ENCODE peak calls at places on chromosome 17, in eight cellular contexts. Y is NCI-H2081; X is CMK; D is NCI-H226; G is fibroblast of lung; W is Caco-2; J is activated CD4-positive, alpha-beta T cell treated with anti-CD3 and anti-CD28 coated beads for 24 hours; B is activated effector memory CD4-positive, alpha-beta T cell treated with anti-CD3 and anti-CD28 coated beads, Interleukin-2, amount 50 U/mL, for 16 hours. E is an unnamed sample.
A peak's percentile ranks its signal among the peaks of the same experiment; 100 is the strongest.

GRCh38 chr17:80724723-80725388 is 180.2 kb downstream of the RPTOR start:
- DNase-seq in Y (no peak), X (no peak), D (peak; percentile 69), G (peak; percentile 84), W (no peak), J (no peak), B (no peak), E (peak; percentile 78)

GRCh38 chr17:81831563-81831956 is 1.5 kb downstream of the MCRIP1 start:
- DNase-seq in Y (no peak), X (peak; percentile 54), D (no peak), G (no peak), W (no peak), J (no peak), B (no peak), E (peak; percentile 66)

GRCh38 chr17:27216836-27217235 is 77.1 kb upstream of the WSB1 start:
- DNase-seq in Y (no peak), X (no peak), D (no peak), G (no peak), W (no peak), J (no peak), B (no peak), E (no peak)

GRCh38 chr17:4949321-4950074 is 1.2 kb upstream of the PFN1 start:
- DNase-seq in Y (peak; percentile 37), X (no peak), D (peak; percentile 70), G (peak; percentile 71), W (peak; percentile 89), J (peak; percentile 67), B (peak; percentile 89), E (peak; percentile 92)

GRCh38 chr17:70256751-70257150 is 87.4 kb downstream of the KCNJ2 start:
- DNase-seq in Y (no peak), X (no peak), D (no peak), G (no peak), W (no peak), J (no peak), B (no peak), E (no peak)

GRCh38 chr17:57256708-57257112 is 387 bp downstream of the MSI2 start:
- DNase-seq in Y (peak; percentile 36), X (no peak), D (peak; percentile 6), G (peak; percentile 15), W (no peak), J (no peak), B (peak; percentile 79), E (no peak)

GRCh38 chr17:57213180-57213825 is 43.0 kb upstream of the MSI2 start:
- DNase-seq in Y (no peak), X (no peak), D (peak; percentile 9), G (no peak), W (no peak), J (no peak), B (no peak), E (no peak)

GRCh38 chr17:3859895-3860294 is 13.8 kb upstream of the NCBP3 start:
- DNase-seq in Y (no peak), X (no peak), D (no peak), G (no peak), W (no peak), J (no peak), B (no peak), E (no peak)

GRCh38 chr17:48153711-48154642 is 46.4 kb downstream of the SNX11 start:
- DNase-seq in Y (peak; percentile 77), X (peak; percentile 12), D (no peak), G (peak; percentile 71), W (peak; percentile 88), J (no peak), B (no peak), E (peak; percentile 55)

GRCh38 chr17:11178576-11178975 is 62.4 kb upstream of the SHISA6 start:
- DNase-seq in Y (no peak), X (no peak), D (no peak), G (no peak), W (peak; percentile 38), J (no peak), B (no peak), E (no peak)

GRCh38 chr17:54967621-54968258 is 714 bp downstream of the COX11 start:
- DNase-seq in Y (no peak), X (no peak), D (no peak), G (peak; percentile 36), W (peak; percentile 43), J (no peak), B (no peak), E (no peak)

GRCh38 chr17:41678411-41678906 is 10.2 kb upstream of the EIF1 start:
- DNase-seq in Y (no peak), X (no peak), D (no peak), G (no peak), W (no peak), J (no peak), B (no peak), E (no peak)

GRCh38 chr17:67718325-67718941 is 697 bp downstream of the NOL11 start:
- DNase-seq in Y (peak; percentile 10), X (no peak), D (peak; percentile 11), G (peak; percentile 13), W (peak; percentile 45), J (peak; percentile 9), B (peak; percentile 76), E (peak; percentile 50)

GRCh38 chr17:50482516-50482915 is 3.9 kb downstream of the RSAD1 start:
- DNase-seq in Y (peak; percentile 68), X (peak; percentile 47), D (peak; percentile 84), G (peak; percentile 98), W (peak; percentile 96), J (peak; percentile 52), B (peak; percentile 90), E (peak; percentile 98)

GRCh38 chr17:28807925-28808641 is 34.5 kb downstream of the FAM222B start:
- DNase-seq in Y (no peak), X (no peak), D (peak; percentile 59), G (peak; percentile 93), W (no peak), J (no peak), B (no peak), E (peak; percentile 84)

GRCh38 chr17:57400648-57401047 is 144.3 kb downstream of the MSI2 start:
- DNase-seq in Y (no peak), X (no peak), D (peak; percentile 14), G (no peak), W (no peak), J (no peak), B (no peak), E (no peak)

GRCh38 chr17:47257651-47258339 is 4.2 kb downstream of the ITGB3 start:
- DNase-seq in Y (no peak), X (peak; percentile 88), D (peak; percentile 95), G (peak; percentile 66), W (no peak), J (no peak), B (no peak), E (peak; percentile 92)

GRCh38 chr17:36994438-36994837 is 45.7 kb downstream of the AATF start:
- DNase-seq in Y (no peak), X (no peak), D (no peak), G (no peak), W (no peak), J (no peak), B (no peak), E (peak; percentile 20)

GRCh38 chr17:4261452-4261851 is 2.3 kb downstream of the ANKFY1 start:
- DNase-seq in Y (no peak), X (no peak), D (no peak), G (no peak), W (no peak), J (no peak), B (no peak), E (no peak)

GRCh38 chr17:75487351-75488070 is 27.8 kb downstream of the CASKIN2 start:
- DNase-seq in Y (no peak), X (peak; percentile 82), D (no peak), G (no peak), W (peak; percentile 46), J (peak; percentile 21), B (peak; percentile 72), E (no peak)

GRCh38 chr17:60077672-60078519 is 825 bp downstream of the HEATR6 start:
- DNase-seq in Y (no peak), X (no peak), D (no peak), G (peak; percentile 68), W (no peak), J (peak; percentile 39), B (peak; percentile 83), E (no peak)

GRCh38 chr17:49995055-49995738 is at the start of gene DLX3:
- DNase-seq in Y (peak; percentile 38), X (no peak), D (no peak), G (peak; percentile 59), W (peak; percentile 83), J (no peak), B (peak; percentile 71), E (peak; percentile 88)

GRCh38 chr17:50507871-50508572 is at the start of gene MYCBPAP:
- DNase-seq in Y (peak; percentile 67), X (peak; percentile 61), D (no peak), G (peak; percentile 83), W (peak; percentile 90), J (peak; percentile 31), B (peak; percentile 93), E (peak; percentile 84)

GRCh38 chr17:82599674-82600661 is 48.3 kb downstream of the WDR45B start:
- DNase-seq in Y (no peak), X (no peak), D (no peak), G (no peak), W (no peak), J (no peak), B (no peak), E (no peak)

GRCh38 chr17:4997302-4998026 is at the start of the genes INCA1 and KIF1C:
- DNase-seq in Y (peak; percentile 82), X (peak; percentile 34), D (peak; percentile 80), G (peak; percentile 85), W (peak; percentile 86), J (peak; percentile 82), B (peak; percentile 96), E (peak; percentile 94)

GRCh38 chr17:58325289-58325726 is 3.3 kb downstream of the TSPOAP1 start:
- DNase-seq in Y (peak; percentile 23), X (no peak), D (no peak), G (no peak), W (no peak), J (no peak), B (no peak), E (no peak)

GRCh38 chr17:37787055-37787720 is 42.3 kb upstream of the HNF1B start:
- DNase-seq in Y (no peak), X (no peak), D (peak; percentile 57), G (peak; percentile 10), W (peak; percentile 42), J (no peak), B (no peak), E (no peak)

E was measured in myocyte.